ENCODE peak calls at places on chromosomes 7 and 10, in five cellular contexts. P is transverse colon, Y is OCI-LY7, E is osteoblast, W is mammary epithelial cell. T is an unnamed sample.

GRCh38 chr10:91901784-91902677 is 7.3 kb downstream of the FGFBP3 start:
- DNase-seq in P (no peak), Y (no peak), E (peak; percentile 87), W (peak; percentile 92), T (peak; percentile 97)

GRCh38 chr10:3085785-3086567 is 18.6 kb downstream of the PFKP start:
- DNase-seq in P (no peak), Y (no peak), E (peak; percentile 29), W (no peak), T (no peak)

GRCh38 chr7:50376056-50376455 is 71.5 kb downstream of the IKZF1 start:
- DNase-seq in P (no peak), Y (no peak), E (no peak), W (no peak), T (no peak)

GRCh38 chr10:1413256-1413655 is 324.1 kb downstream of the ADARB2 start:
- DNase-seq in P (no peak), Y (no peak), E (peak; percentile 53), W (no peak), T (no peak)

GRCh38 chr7:22116451-22117027 is 170.8 kb upstream of the CDCA7L start:
- DNase-seq in P (no peak), Y (no peak), E (no peak), W (no peak), T (no peak)

GRCh38 chr10:19245889-19246841 is 197.6 kb downstream of the MALRD1 start:
- DNase-seq in P (no peak), Y (no peak), E (no peak), W (no peak), T (no peak)

GRCh38 chr7:107850671-107851070 is 40.3 kb upstream of the DLD start:
- DNase-seq in P (peak; percentile 53), Y (no peak), E (no peak), W (no peak), T (no peak)

GRCh38 chr10:104417629-104418292 is 64.1 kb downstream of the CFAP58 start:
- DNase-seq in P (no peak), Y (no peak), E (no peak), W (no peak), T (peak; percentile 16)

GRCh38 chr10:43210556-43210955 is 56.3 kb downstream of the RASGEF1A start:
- DNase-seq in P (no peak), Y (no peak), E (peak; percentile 81), W (no peak), T (no peak)

GRCh38 chr7:5758286-5758685 is 23.2 kb downstream of the RNF216 start:
- DNase-seq in P (no peak), Y (no peak), E (no peak), W (no peak), T (no peak)

GRCh38 chr10:3554121-3554522 is 230.9 kb downstream of the KLF6 start:
- DNase-seq in P (no peak), Y (no peak), E (peak; percentile 92), W (no peak), T (no peak)

GRCh38 chr10:77582710-77583115 is 54.9 kb downstream of the KCNMA1 start:
- DNase-seq in P (no peak), Y (no peak), E (peak; percentile 91), W (peak; percentile 88), T (peak; percentile 84)

GRCh38 chr7:18320971-18321567 is 174.5 kb upstream of the HDAC9 start:
- DNase-seq in P (no peak), Y (peak; percentile 47), E (peak; percentile 89), W (peak; percentile 29), T (peak; percentile 25)

GRCh38 chr10:62049815-62050626 is 148.5 kb downstream of the ARID5B start:
- DNase-seq in P (no peak), Y (no peak), E (no peak), W (no peak), T (no peak)

GRCh38 chr10:23917251-23917908 is 291.6 kb upstream of the KIAA1217 start:
- DNase-seq in P (no peak), Y (no peak), E (no peak), W (no peak), T (no peak)

GRCh38 chr10:89207181-89207800 is at the start of gene CH25H:
- DNase-seq in P (peak; percentile 70), Y (no peak), E (peak; percentile 93), W (peak; percentile 66), T (peak; percentile 71)

GRCh38 chr7:6273380-6273837 is 985 bp upstream of the CYTH3 start:
- DNase-seq in P (peak; percentile 77), Y (no peak), E (no peak), W (no peak), T (no peak)

GRCh38 chr7:44390701-44391100 is 65.3 kb upstream of the CAMK2B start:
- DNase-seq in P (no peak), Y (no peak), E (no peak), W (no peak), T (no peak)

GRCh38 chr10:95562326-95562725 is 1.2 kb upstream of the SORBS1 start:
- DNase-seq in P (no peak), Y (no peak), E (no peak), W (no peak), T (no peak)

GRCh38 chr10:30154126-30154525 is 94.7 kb upstream of the JCAD start:
- DNase-seq in P (no peak), Y (no peak), E (no peak), W (no peak), T (no peak)

DNA sequence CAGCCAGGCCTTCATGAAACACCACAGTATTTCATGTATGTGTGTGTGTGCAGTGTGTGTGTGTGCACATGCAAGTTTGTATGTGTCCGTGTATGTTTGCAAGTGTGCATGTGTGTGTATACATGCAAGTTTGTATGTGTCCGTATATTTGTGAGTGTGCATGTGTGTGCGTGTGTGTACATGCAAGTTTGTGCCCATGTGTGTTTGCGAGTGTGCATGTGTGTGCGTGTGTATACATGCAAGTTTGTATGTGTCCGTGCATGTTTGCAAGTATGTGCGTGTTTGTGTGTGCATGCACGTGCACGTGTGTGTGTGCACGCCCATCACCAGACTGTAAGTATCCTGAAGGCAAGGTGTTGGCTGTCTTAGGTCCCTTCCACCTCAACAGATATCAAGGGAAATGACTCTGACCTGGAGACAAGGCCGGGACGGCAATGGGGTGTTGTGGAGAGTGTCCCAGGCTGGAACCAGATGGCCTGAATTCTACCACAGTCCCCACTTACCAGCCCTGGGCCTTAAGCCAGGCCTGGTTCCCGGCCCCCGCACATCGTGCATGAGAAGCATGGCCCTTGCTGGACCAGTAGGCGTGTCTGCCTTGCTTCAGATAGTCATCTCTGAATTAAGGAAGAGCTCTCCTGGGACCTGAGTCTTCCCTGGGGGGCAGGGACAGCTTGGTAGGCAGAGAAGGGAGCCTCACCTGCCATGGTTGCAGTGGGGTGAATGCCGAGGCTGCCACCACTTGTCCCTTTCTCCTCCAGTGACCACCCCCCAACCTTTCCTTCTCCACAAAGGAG is 140.0 kb downstream of the GRK5 start:
- DNase-seq in P (no peak), Y (no peak), E (no peak), W (no peak), T (no peak)
- H3K27ac ChIP-seq in P (no peak overlapping the region), Y (no peak overlapping the region), E (no peak overlapping the region), W (no peak overlapping the region), T (no peak overlapping the region)

GRCh38 chr10:116331815-116332214 is 7.6 kb downstream of the CCDC172 start:
- DNase-seq in P (no peak), Y (no peak), E (no peak), W (no peak), T (no peak)

DNA sequence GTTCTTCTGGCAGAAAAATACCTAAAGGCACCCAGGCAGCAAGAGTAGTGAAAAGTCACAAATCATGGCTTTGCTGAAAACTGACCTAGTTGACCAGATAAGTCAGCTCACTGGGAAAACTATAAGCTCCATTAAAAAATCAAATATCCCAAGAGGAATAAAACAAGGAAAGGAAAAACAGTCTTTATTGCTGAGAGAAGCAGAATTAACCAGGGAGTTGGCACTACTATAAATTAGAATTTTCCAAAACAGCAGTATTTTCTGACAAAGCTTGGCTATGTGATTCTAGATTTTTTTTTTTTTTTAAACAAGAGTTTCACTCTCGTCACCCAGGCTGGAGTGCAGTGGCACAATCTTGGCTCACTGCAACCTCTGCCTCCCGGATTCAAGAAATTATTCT is 12.6 kb downstream of the CCDC172 start:
- DNase-seq in P (no peak), Y (no peak), E (no peak), W (no peak), T (no peak)
- H3K4me3 ChIP-seq in P (no peak overlapping the region), Y (no peak overlapping the region), E (no peak overlapping the region), W (no peak overlapping the region), T (no peak overlapping the region)

DNA sequence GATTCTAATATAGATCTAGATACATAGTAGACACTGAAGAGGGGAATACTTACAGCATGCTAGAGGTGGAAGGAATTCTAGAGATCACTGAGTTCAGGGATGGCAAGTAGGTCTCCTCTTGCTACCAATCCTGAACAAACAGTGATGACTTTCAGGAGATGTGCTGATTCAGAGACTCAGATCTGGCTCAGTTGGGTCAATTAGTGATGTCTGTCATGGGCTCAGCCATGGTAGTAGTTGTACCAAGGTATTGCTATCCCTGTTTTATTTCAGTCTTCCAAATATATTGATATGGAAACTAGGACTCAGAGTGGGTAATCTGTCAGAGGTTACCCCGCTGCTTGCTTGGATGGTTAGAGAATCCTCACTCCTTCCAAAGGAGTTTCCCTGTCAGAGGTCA is 38.5 kb downstream of the UNC5B start:
- DNase-seq in P (no peak), Y (no peak), E (peak; percentile 62), W (no peak), T (no peak)
- H3K27ac ChIP-seq in P (no peak overlapping the region), Y (no peak overlapping the region), E (no peak overlapping the region), W (no peak overlapping the region), T (no peak overlapping the region)

GRCh38 chr10:32259551-32259950 is 87.4 kb downstream of the EPC1 start:
- DNase-seq in P (no peak), Y (no peak), E (no peak), W (no peak), T (no peak)

GRCh38 chr10:32253300-32253699 is 93.7 kb downstream of the EPC1 start:
- DNase-seq in P (peak; percentile 60), Y (no peak), E (peak; percentile 42), W (peak; percentile 92), T (peak; percentile 19)

GRCh38 chr10:32253821-32254220 is 93.1 kb downstream of the EPC1 start:
- DNase-seq in P (no peak), Y (no peak), E (peak; percentile 17), W (no peak), T (no peak)

GRCh38 chr10:32256613-32257437 is 90.1 kb downstream of the EPC1 start:
- DNase-seq in P (peak; percentile 76), Y (peak; percentile 79), E (peak; percentile 57), W (peak; percentile 46), T (peak; percentile 28)
- H3K4me3 ChIP-seq in P (no peak overlapping the region), Y (peak overlapping the region; percentile 20), E (no peak overlapping the region), W (no peak overlapping the region), T (no peak overlapping the region)

GRCh38 chr7:41700044-41700471 is 2.8 kb downstream of the INHBA start:
- DNase-seq in P (no peak), Y (no peak), E (no peak), W (no peak), T (no peak)

GRCh38 chr7:41698114-41698513 is 4.8 kb downstream of the INHBA start:
- DNase-seq in P (no peak), Y (no peak), E (no peak), W (no peak), T (no peak)

GRCh38 chr7:41696323-41696916 is 6.5 kb downstream of the INHBA start:
- DNase-seq in P (peak; percentile 70), Y (peak; percentile 46), E (no peak), W (peak; percentile 85), T (peak; percentile 83)

GRCh38 chr7:41699532-41699931 is 3.4 kb downstream of the INHBA start:
- DNase-seq in P (no peak), Y (no peak), E (no peak), W (no peak), T (no peak)

DNA sequence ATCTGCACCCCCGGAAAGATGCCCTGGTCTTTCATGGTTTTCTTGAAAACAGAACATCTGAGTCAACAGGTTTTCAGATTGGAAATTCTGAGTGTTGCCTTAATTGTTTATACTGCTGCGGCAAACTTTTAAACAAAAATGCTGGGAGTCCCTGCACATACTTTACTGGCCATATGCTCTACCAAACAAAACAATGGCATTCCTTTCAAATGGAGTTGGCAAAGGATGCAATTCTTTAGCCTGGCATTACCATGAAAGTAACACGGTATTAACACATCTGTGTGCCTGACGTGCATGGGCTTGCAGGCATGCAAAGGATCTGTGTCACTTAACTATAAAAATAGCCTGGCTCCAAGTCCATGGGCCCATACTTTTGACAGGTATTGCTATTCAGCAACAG is 4.2 kb downstream of the INHBA start:
- DNase-seq in P (no peak), Y (no peak), E (no peak), W (peak; percentile 83), T (no peak)
- H3K27ac ChIP-seq in P (no peak overlapping the region), Y (no peak overlapping the region), E (peak overlapping the region; percentile 88), W (peak overlapping the region; percentile 87), T (peak overlapping the region; percentile 92)